ENCODE peak calls at places on chromosomes 16 and 17, in eight cellular contexts. E is CD8-positive, alpha-beta T cell; F is IMR-90; H is Peyer's patch; X is breast epithelium; I is upper lobe of right lung; A is fibroblast of lung; G is gastrocnemius medialis. Y is an unnamed sample. For H3K27me3, the result is how much of the 10 kb centered on the place peaks cover.

GRCh38 chr16:58755989-58756649 is 22.0 kb upstream of the GOT2 start:
- DNase-seq in E (peak), F (peak), H (peak), X (peak), I (no peak), A (peak), G (peak), Y (peak)

GRCh38 chr16:88777801-88778415 is 7.1 kb downstream of the PIEZO1 start:
- DNase-seq in E (no peak), F (no peak), H (no peak), X (no peak), I (no peak), A (no peak), G (no peak), Y (no peak)

GRCh38 chr16:81831722-81832126 is 52.6 kb downstream of the PLCG2 start:
- DNase-seq in E (no peak), F (no peak), H (peak), X (peak), I (peak), A (no peak), G (peak), Y (peak)

GRCh38 chr16:23061669-23062068 is 87.6 kb downstream of the USP31 start:
- DNase-seq in E (no peak), F (peak), H (no peak), X (no peak), I (no peak), A (no peak), G (no peak), Y (no peak)

GRCh38 chr17:44358066-44358465 is 5.6 kb downstream of the FAM171A2 start:
- DNase-seq in E (no peak), F (no peak), H (no peak), X (no peak), I (no peak), A (no peak), G (no peak), Y (no peak)

GRCh38 chr17:72616457-72616856 is 476.0 kb downstream of the SLC39A11 start:
- DNase-seq in E (no peak), F (no peak), H (no peak), X (no peak), I (no peak), A (no peak), G (no peak), Y (no peak)

GRCh38 chr16:78815713-78816112 is 716.3 kb downstream of the WWOX start:
- DNase-seq in E (no peak), F (no peak), H (no peak), X (no peak), I (no peak), A (no peak), G (peak), Y (no peak)

GRCh38 chr16:81650982-81651562 is 128.0 kb upstream of the PLCG2 start:
- DNase-seq in E (no peak), F (no peak), H (no peak), X (no peak), I (peak), A (peak), G (peak), Y (no peak)

GRCh38 chr17:57289613-57290012 is 33.3 kb downstream of the MSI2 start:
- DNase-seq in E (no peak), F (no peak), H (no peak), X (no peak), I (no peak), A (no peak), G (no peak), Y (no peak)

GRCh38 chr16:35391328-35391727 is 1931.9 kb downstream of the TP53TG3F start:
- DNase-seq in E (no peak), F (peak), H (no peak), X (no peak), I (no peak), A (peak), G (no peak), Y (no peak)

GRCh38 chr17:77011173-77012011 is 129.4 kb upstream of the SEC14L1 start:
- DNase-seq in E (peak), F (peak), H (peak), X (no peak), I (no peak), A (peak), G (no peak), Y (peak)

GRCh38 chr16:80687606-80688005 is 116.8 kb downstream of the CDYL2 start:
- DNase-seq in E (no peak), F (peak), H (no peak), X (no peak), I (no peak), A (no peak), G (no peak), Y (no peak)

GRCh38 chr17:39105705-39106104 is 45.7 kb downstream of the PLXDC1 start:
- DNase-seq in E (no peak), F (no peak), H (no peak), X (no peak), I (no peak), A (no peak), G (no peak), Y (no peak)

GRCh38 chr17:43737722-43738121 is 20.9 kb downstream of the SOST start:
- DNase-seq in E (no peak), F (no peak), H (no peak), X (no peak), I (no peak), A (no peak), G (no peak), Y (no peak)

GRCh38 chr16:52237823-52238222 is 309.1 kb downstream of the TOX3 start:
- DNase-seq in E (no peak), F (no peak), H (no peak), X (no peak), I (peak), A (no peak), G (no peak), Y (no peak)

GRCh38 chr16:76854234-76854633 is 336.8 kb upstream of the MON1B start:
- DNase-seq in E (no peak), F (no peak), H (no peak), X (no peak), I (no peak), A (peak), G (no peak), Y (no peak)

GRCh38 chr17:19487009-19487600 is 46.5 kb upstream of the SLC47A1 start:
- DNase-seq in E (no peak), F (no peak), H (no peak), X (no peak), I (peak), A (peak), G (no peak), Y (no peak)

GRCh38 chr17:27993723-27994310 is 48.7 kb upstream of the NLK start:
- DNase-seq in E (no peak), F (no peak), H (no peak), X (no peak), I (no peak), A (no peak), G (no peak), Y (no peak)

GRCh38 chr17:77385750-77386501 is 245.2 kb downstream of the SEC14L1 start:
- DNase-seq in E (no peak), F (no peak), H (no peak), X (no peak), I (peak), A (peak), G (no peak), Y (no peak)

GRCh38 chr16:17301593-17302135 is 169.1 kb downstream of the XYLT1 start:
- DNase-seq in E (no peak), F (no peak), H (peak), X (no peak), I (no peak), A (no peak), G (peak), Y (peak)

GRCh38 chr16:21156767-21157467 is 1.6 kb upstream of the LDAF1 start:
- DNase-seq in E (no peak), F (peak), H (no peak), X (no peak), I (no peak), A (peak), G (no peak), Y (peak)

GRCh38 chr17:80769516-80769915 is 222.1 kb upstream of the CHMP6 start:
- DNase-seq in E (no peak), F (no peak), H (no peak), X (no peak), I (no peak), A (no peak), G (no peak), Y (no peak)

GRCh38 chr16:84247844-84248243 is 8.0 kb upstream of the KCNG4 start:
- DNase-seq in E (no peak), F (peak), H (no peak), X (no peak), I (no peak), A (no peak), G (no peak), Y (no peak)

GRCh38 chr17:66353937-66354401 is 51.6 kb downstream of the PRKCA start:
- DNase-seq in E (no peak), F (peak), H (no peak), X (no peak), I (no peak), A (peak), G (no peak), Y (peak)

GRCh38 chr16:78102865-78103264 is 3.4 kb downstream of the WWOX start:
- DNase-seq in E (no peak), F (no peak), H (no peak), X (no peak), I (no peak), A (no peak), G (no peak), Y (no peak)

GRCh38 chr17:19678581-19679418 is 30.2 kb downstream of the ALDH3A2 start:
- DNase-seq in E (no peak), F (no peak), H (no peak), X (no peak), I (no peak), A (no peak), G (no peak), Y (no peak)

GRCh38 chr16:9082422-9082821 is 9.0 kb upstream of the HAPSTR1 start:
- DNase-seq in E (no peak), F (no peak), H (no peak), X (no peak), I (no peak), A (no peak), G (no peak), Y (no peak)

GRCh38 chr17:75684924-75685323 is 17.8 kb downstream of the SAP30BP start:
- DNase-seq in E (no peak), F (no peak), H (no peak), X (no peak), I (no peak), A (no peak), G (no peak), Y (peak)

GRCh38 chr16:88131256-88131655 is 180.0 kb downstream of the BANP start:
- DNase-seq in E (no peak), F (no peak), H (no peak), X (no peak), I (no peak), A (no peak), G (no peak), Y (no peak)

GRCh38 chr16:89371386-89371785 is 119.0 kb downstream of the ANKRD11 start:
- DNase-seq in E (no peak), F (no peak), H (no peak), X (no peak), I (no peak), A (no peak), G (no peak), Y (no peak)

GRCh38 chr17:64326420-64327054 is 63.5 kb upstream of the TEX2 start:
- DNase-seq in E (no peak), F (no peak), H (peak), X (peak), I (peak), A (peak), G (peak), Y (no peak)

GRCh38 chr17:61410100-61410551 is 10.5 kb downstream of the TBX2 start:
- DNase-seq in E (no peak), F (no peak), H (no peak), X (peak), I (peak), A (no peak), G (peak), Y (no peak)

GRCh38 chr16:78570409-78571141 is 471.1 kb downstream of the WWOX start:
- DNase-seq in E (no peak), F (no peak), H (no peak), X (no peak), I (no peak), A (no peak), G (peak), Y (peak)

GRCh38 chr16:31134625-31135534 is 647 bp downstream of the PRSS8 start:
- DNase-seq in E (no peak), F (no peak), H (no peak), X (no peak), I (peak), A (peak), G (no peak), Y (peak)

GRCh38 chr16:82136956-82137818 is 32.8 kb downstream of the MPHOSPH6 start:
- DNase-seq in E (no peak), F (no peak), H (no peak), X (no peak), I (no peak), A (peak), G (no peak), Y (no peak)

GRCh38 chr17:50638851-50639767 is 4.4 kb downstream of the ABCC3 start:
- DNase-seq in E (no peak), F (peak), H (peak), X (peak), I (peak), A (peak), G (peak), Y (peak)
- H3K27me3 ChIP-seq in E (under half), F (under half), H (under half), X (under half), I (under half), A (under half), G (under half), Y (under half)

GRCh38 chr17:82570282-82570681 is 50.8 kb downstream of the FOXK2 start:
- DNase-seq in E (no peak), F (no peak), H (no peak), X (no peak), I (no peak), A (no peak), G (no peak), Y (no peak)

GRCh38 chr17:82569621-82570020 is 50.1 kb downstream of the FOXK2 start:
- DNase-seq in E (no peak), F (no peak), H (no peak), X (no peak), I (no peak), A (no peak), G (no peak), Y (no peak)

GRCh38 chr17:82566129-82566995 is 46.8 kb downstream of the FOXK2 start:
- DNase-seq in E (no peak), F (no peak), H (no peak), X (no peak), I (no peak), A (no peak), G (no peak), Y (peak)

GRCh38 chr17:82567286-82567685 is 47.8 kb downstream of the FOXK2 start:
- DNase-seq in E (no peak), F (no peak), H (no peak), X (no peak), I (no peak), A (no peak), G (no peak), Y (no peak)

DNA sequence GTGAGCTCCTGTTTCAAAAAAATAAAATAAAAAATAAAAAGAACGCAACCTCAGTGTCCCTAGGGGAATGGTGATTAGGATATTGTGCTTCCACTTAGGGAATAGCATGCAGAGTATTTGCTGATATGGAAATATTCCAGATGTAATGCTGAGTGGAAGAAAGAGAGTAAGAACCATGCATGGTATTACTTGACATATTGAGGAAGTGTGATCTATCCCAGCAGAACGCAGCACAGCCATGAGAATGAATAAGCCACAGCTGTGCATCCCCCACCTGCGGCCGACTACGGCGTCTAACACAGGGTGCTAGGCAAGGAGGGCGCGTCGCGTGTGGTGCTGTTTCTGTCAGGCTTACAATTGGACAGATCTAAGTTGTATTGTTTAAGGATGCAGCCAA is 49.5 kb downstream of the FOXK2 start:
- DNase-seq in E (no peak), F (no peak), H (no peak), X (no peak), I (no peak), A (no peak), G (no peak), Y (no peak)
- H3K27ac ChIP-seq in E (no peak), F (no peak), H (peak), X (peak), I (peak), A (no peak), G (peak), Y (peak)

GRCh38 chr17:2057714-2058520 is 3.0 kb downstream of the HIC1 start:
- DNase-seq in E (no peak), F (peak), H (no peak), X (no peak), I (no peak), A (peak), G (no peak), Y (no peak)
- H3K4me3 ChIP-seq in E (no peak), F (peak), H (peak), X (peak), I (peak), A (peak), G (no peak), Y (peak)

GRCh38 chr17:68228817-68229570 is 18.8 kb upstream of the AMZ2 start:
- DNase-seq in E (no peak), F (no peak), H (no peak), X (no peak), I (no peak), A (no peak), G (no peak), Y (no peak)

GRCh38 chr17:68231536-68231935 is 16.3 kb upstream of the AMZ2 start:
- DNase-seq in E (no peak), F (no peak), H (no peak), X (no peak), I (no peak), A (no peak), G (no peak), Y (no peak)

GRCh38 chr17:68229619-68230018 is 18.2 kb upstream of the AMZ2 start:
- DNase-seq in E (no peak), F (no peak), H (no peak), X (no peak), I (no peak), A (no peak), G (no peak), Y (no peak)
- H3K27me3 ChIP-seq in E (under half), F (under half), H (under half), X (under half), I (under half), A (under half), G (under half), Y (under half)

GRCh38 chr16:53888222-53888621 is 184.3 kb downstream of the FTO start:
- DNase-seq in E (no peak), F (no peak), H (no peak), X (no peak), I (no peak), A (no peak), G (no peak), Y (no peak)
- H3K27ac ChIP-seq in E (no peak), F (no peak), H (no peak), X (no peak), I (no peak), A (no peak), G (no peak), Y (no peak)

Y was measured in small intestine.